ENCODE peak calls at places on chromosomes 6 and 20, in ten cellular contexts. N is nephron progenitor cell, S is HL-60, I is fibroblast of pulmonary artery, D is cardiac muscle cell, C is natural killer cell, P is A549, F is adrenal gland, B is retinal pigment epithelial cell, Y is AG04450. W is an unnamed sample.

GRCh38 chr20:4112490-4113420 is 97.4 kb upstream of the RNF24 start:
- DNase-seq in N (no peak), S (peak), I (peak), D (peak), C (no peak), P (no peak), F (peak), B (no peak), Y (no peak), W (peak)

GRCh38 chr6:116255246-116255800 is 1.4 kb upstream of the TSPYL4 start:
- DNase-seq in N (no peak), S (no peak), I (no peak), D (peak), C (no peak), P (no peak), F (peak), B (no peak), Y (no peak), W (no peak)

GRCh38 chr20:1002682-1003561 is 811 bp upstream of the RSPO4 start:
- DNase-seq in N (peak), S (no peak), I (no peak), D (no peak), C (no peak), P (no peak), F (no peak), B (no peak), Y (no peak), W (no peak)

GRCh38 chr6:75331134-75331533 is 46.5 kb upstream of the TMEM30A start:
- DNase-seq in N (no peak), S (no peak), I (peak), D (peak), C (no peak), P (no peak), F (no peak), B (no peak), Y (no peak), W (no peak)

GRCh38 chr6:12931639-12932038 is 215.1 kb downstream of the PHACTR1 start:
- DNase-seq in N (no peak), S (no peak), I (no peak), D (no peak), C (no peak), P (no peak), F (no peak), B (no peak), Y (no peak), W (no peak)

GRCh38 chr6:38517005-38517404 is 122.7 kb downstream of the BTBD9 start:
- DNase-seq in N (no peak), S (no peak), I (no peak), D (no peak), C (no peak), P (peak), F (no peak), B (no peak), Y (no peak), W (no peak)

GRCh38 chr6:134624781-134625180 is 306.9 kb upstream of the SGK1 start:
- DNase-seq in N (no peak), S (no peak), I (no peak), D (no peak), C (no peak), P (no peak), F (no peak), B (no peak), Y (no peak), W (no peak)

GRCh38 chr20:7362601-7363000 is 577.7 kb downstream of the HAO1 start:
- DNase-seq in N (no peak), S (no peak), I (no peak), D (no peak), C (no peak), P (no peak), F (no peak), B (no peak), Y (no peak), W (no peak)

GRCh38 chr6:144214029-144214428 is 63.7 kb downstream of the STX11 start:
- DNase-seq in N (no peak), S (no peak), I (no peak), D (no peak), C (no peak), P (no peak), F (no peak), B (no peak), Y (no peak), W (no peak)

GRCh38 chr6:57262491-57262890 is 40.4 kb upstream of the RAB23 start:
- DNase-seq in N (no peak), S (no peak), I (no peak), D (no peak), C (no peak), P (no peak), F (peak), B (no peak), Y (no peak), W (no peak)

GRCh38 chr6:17470953-17471335 is 77.5 kb downstream of the CAP2 start:
- DNase-seq in N (no peak), S (no peak), I (peak), D (peak), C (no peak), P (peak), F (no peak), B (peak), Y (peak), W (no peak)

GRCh38 chr20:22408521-22409402 is 175.6 kb downstream of the FOXA2 start:
- DNase-seq in N (no peak), S (no peak), I (no peak), D (no peak), C (no peak), P (no peak), F (no peak), B (no peak), Y (no peak), W (no peak)

GRCh38 chr20:24339179-24339578 is 130.2 kb upstream of the SYNDIG1 start:
- DNase-seq in N (no peak), S (no peak), I (no peak), D (no peak), C (no peak), P (no peak), F (no peak), B (no peak), Y (no peak), W (no peak)

DNA sequence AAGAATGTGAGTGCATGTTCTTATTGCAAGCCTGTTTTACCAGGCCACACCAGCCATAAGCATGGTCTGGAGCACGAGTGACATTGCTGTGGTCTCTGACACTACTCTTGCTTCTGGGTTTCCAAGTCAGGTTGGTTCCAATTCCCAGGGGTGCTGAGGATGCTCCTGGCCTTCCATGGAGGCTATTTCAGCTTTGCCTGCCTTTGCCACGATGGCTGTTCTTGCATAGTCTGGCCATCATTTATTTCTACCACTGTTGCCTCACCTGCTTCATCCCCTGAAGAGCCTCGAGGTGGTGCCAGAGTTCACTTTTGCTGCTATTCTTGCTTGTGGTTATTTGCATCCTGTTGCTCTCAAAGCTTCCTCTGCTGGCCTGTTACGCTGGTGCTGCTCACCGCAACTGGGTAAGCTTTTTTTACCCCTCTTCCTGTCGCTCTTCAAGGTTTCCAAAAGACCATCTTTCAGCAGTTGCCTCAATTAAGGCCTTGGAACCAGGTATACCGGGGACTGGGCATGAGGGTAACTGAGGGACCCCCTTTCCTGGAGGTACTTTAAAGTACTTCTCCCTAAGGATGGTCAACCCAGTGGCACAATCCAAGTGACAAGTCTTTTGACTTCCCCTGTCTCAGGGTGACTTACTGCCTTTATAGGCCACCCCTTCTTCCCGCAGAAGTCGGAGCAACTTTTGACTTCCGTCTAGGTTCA is 64.5 kb downstream of the AKAP7 start:
- DNase-seq in N (peak), S (peak), I (no peak), D (peak), C (peak), P (peak), F (peak), B (no peak), Y (no peak), W (peak)
- TF ChIP-seq CTCF in N (peak), S (peak), I (no peak), D (peak), C (peak), P (no peak), F (peak), B (peak), Y (peak), W (peak)

DNA sequence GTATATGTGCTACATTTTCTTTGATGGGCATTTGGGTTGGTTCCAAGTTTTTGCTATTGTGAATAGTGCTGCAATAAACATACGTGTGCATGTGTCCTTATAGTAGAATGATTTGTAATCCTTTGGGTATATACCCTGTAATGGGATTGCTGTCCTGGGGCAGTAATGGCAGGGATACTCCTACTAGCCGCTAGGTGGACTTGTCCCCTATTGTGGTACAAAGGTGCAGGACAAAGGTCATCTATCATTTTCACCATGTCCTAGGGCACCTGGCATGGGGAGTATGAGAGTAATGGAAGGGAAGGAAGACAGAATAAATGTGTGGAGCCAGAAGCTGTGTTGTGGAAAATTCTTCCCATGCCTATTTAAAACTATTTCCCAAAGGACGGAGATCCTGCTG is 174.6 kb downstream of the CLIC5 start:
- DNase-seq in N (no peak), S (no peak), I (no peak), D (no peak), C (no peak), P (no peak), F (no peak), B (no peak), Y (no peak), W (no peak)
- TF ChIP-seq CTCF in N (no peak), S (no peak), I (no peak), D (no peak), C (no peak), P (no peak), F (no peak), B (no peak), Y (no peak), W (no peak)

GRCh38 chr20:36951977-36952738 is 650 bp upstream of the SAMHD1 start:
- DNase-seq in N (no peak), S (no peak), I (no peak), D (no peak), C (no peak), P (no peak), F (no peak), B (no peak), Y (no peak), W (no peak)

GRCh38 chr20:36951198-36951976 is at the start of gene SAMHD1:
- DNase-seq in N (peak), S (peak), I (peak), D (peak), C (peak), P (peak), F (peak), B (peak), Y (peak), W (peak)

DNA sequence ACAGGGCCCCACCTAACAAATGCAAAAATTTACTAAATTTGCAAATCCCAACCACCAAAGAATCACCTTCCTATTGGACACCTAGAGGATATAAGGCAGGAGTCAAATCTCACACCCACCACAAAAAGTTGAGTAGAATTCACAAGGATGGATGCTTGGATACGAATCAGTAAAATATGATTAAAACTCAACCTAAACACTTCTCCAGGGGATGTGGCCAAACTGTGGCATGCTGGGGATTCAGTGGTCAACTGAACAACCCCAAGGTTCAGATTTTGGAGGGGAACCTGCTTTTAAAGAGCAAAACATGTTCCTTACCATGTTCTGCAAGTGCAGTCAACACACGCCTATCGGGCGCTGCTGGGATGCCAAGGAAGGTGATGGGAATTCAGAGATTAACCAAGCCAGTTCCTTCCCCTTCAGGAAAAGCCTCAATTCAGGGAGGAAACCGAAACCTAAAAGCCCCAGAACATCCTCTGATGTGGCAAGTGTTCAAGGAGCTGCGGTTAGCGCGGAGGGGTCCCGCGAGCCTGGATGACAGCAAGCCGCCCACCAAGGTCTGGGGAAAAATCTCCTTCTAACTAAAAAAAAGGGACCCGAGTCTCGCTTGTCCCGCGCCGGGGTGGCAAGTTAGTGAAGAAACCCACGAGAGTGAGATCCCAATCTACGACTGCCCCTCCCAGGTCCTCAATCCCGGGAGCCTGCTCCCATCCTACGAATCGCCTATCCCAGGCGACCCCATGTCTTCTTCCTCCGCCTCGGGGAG is 893 bp downstream of the SAMHD1 start:
- DNase-seq in N (no peak), S (peak), I (peak), D (peak), C (peak), P (peak), F (peak), B (no peak), Y (no peak), W (peak)
- TF ChIP-seq CTCF in N (no peak), S (no peak), I (no peak), D (no peak), C (no peak), P (no peak), F (peak), B (no peak), Y (no peak), W (no peak)

DNA sequence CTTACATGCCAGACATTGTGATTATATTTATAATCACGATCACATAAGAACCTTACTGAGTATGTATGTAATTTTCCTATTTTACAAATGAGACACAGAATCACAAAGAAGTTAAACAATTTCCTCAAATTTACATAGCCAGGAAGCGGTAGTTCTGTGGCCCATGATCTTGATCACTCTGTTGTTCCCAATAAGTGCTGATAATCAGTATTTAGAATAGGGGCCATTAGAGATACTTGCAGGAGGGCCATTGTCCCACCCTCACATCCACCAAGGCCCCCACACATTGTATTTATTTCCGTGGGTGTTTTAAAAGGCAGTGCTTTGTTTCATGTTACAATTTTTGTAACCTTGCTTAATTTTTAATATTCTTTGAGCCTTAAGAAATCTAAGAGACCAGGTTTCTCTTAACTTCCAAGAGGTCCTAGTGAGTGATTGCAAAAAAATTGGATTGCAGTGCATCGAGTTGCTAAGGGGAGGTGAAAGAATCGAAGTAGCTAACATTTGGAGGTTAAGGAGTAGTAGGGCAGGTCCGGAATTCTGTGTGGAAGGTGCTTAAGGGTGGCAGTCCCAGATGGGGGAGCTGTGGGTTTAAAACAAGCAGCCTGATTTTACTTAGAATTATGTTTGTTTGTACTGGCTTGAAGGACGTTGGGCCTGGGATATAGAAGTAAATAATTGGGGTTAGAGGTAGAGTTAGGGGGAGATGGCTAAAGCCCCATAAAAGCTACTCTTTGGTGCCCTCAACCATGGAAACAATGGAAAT is 339.4 kb downstream of the CDKAL1 start:
- DNase-seq in N (no peak), S (no peak), I (peak), D (peak), C (no peak), P (peak), F (no peak), B (no peak), Y (no peak), W (peak)
- TF ChIP-seq CTCF in N (no peak), S (no peak), I (peak), D (peak), C (no peak), P (no peak), F (no peak), B (peak), Y (no peak), W (peak)

GRCh38 chr20:39066464-39066863 is 104.3 kb downstream of the DHX35 start:
- DNase-seq in N (peak), S (no peak), I (no peak), D (no peak), C (no peak), P (no peak), F (no peak), B (no peak), Y (no peak), W (no peak)
- TF ChIP-seq CTCF in N (peak), S (no peak), I (no peak), D (no peak), C (no peak), P (no peak), F (no peak), B (peak), Y (no peak), W (no peak)

GRCh38 chr6:152057832-152058498 is 250.5 kb downstream of the ESR1 start:
- DNase-seq in N (no peak), S (no peak), I (no peak), D (no peak), C (no peak), P (no peak), F (no peak), B (no peak), Y (no peak), W (no peak)
- TF ChIP-seq CTCF in N (no peak), S (no peak), I (no peak), D (no peak), C (no peak), P (no peak), F (no peak), B (no peak), Y (no peak), W (no peak)

GRCh38 chr6:36605560-36606391 is 11.6 kb downstream of the SRSF3 start:
- DNase-seq in N (no peak), S (no peak), I (no peak), D (peak), C (no peak), P (no peak), F (peak), B (no peak), Y (no peak), W (no peak)
- TF ChIP-seq CTCF in N (no peak), S (no peak), I (peak), D (peak), C (no peak), P (no peak), F (no peak), B (no peak), Y (peak), W (no peak)